ENCODE peak calls at places on chromosomes 6 and 20, in six cellular contexts. Y, A, F, C, W and G are unnamed samples.
A peak's percentile ranks its signal among the peaks of the same experiment; 100 is the strongest.

GRCh38 chr6:11258260-11259237 is 26.1 kb upstream of the NEDD9 start:
- DNase-seq in W (no peak), Y (peak; percentile 48), C (no peak), A (no peak), F (no peak), G (no peak)

GRCh38 chr20:45300961-45301360 is 5.7 kb upstream of the RBPJL start:
- DNase-seq in W (peak; percentile 30), Y (no peak), A (no peak), C (peak; percentile 13), F (peak; percentile 61), G (peak; percentile 61)

GRCh38 chr20:41903614-41904013 is 285.4 kb upstream of the CHD6 start:
- DNase-seq in W (no peak), A (no peak), F (no peak), C (no peak), Y (no peak), G (no peak)

GRCh38 chr6:36729169-36729549 is 31.5 kb downstream of the RAB44 start:
- DNase-seq in C (no peak), F (no peak), W (no peak), Y (no peak), A (no peak), G (peak; percentile 44)

GRCh38 chr6:73508776-73509175 is 12.1 kb downstream of the EEF1A1 start:
- DNase-seq in C (no peak), W (no peak), F (no peak), Y (no peak), A (no peak), G (no peak)

GRCh38 chr6:111871725-111872520 is 1.3 kb downstream of the FYN start:
- DNase-seq in F (peak; percentile 79), W (peak; percentile 17), C (peak; percentile 38), Y (peak; percentile 33), A (peak; percentile 40), G (peak; percentile 47)

GRCh38 chr6:133242761-133243590 is 1.8 kb downstream of the EYA4 start:
- DNase-seq in Y (no peak), W (peak; percentile 15), C (no peak), A (peak; percentile 14), F (peak; percentile 41), G (peak; percentile 5)

GRCh38 chr6:44898296-44898930 is 429.7 kb upstream of the RUNX2 start:
- DNase-seq in C (peak; percentile 54), A (peak; percentile 15), W (no peak), F (peak; percentile 46), Y (no peak), G (peak; percentile 95)

GRCh38 chr20:37152284-37152683 is 26.8 kb upstream of the RPN2 start:
- DNase-seq in Y (no peak), W (no peak), F (no peak), A (no peak), C (no peak), G (no peak)

GRCh38 chr6:43744931-43745727 is 24.9 kb upstream of the VEGFA start:
- DNase-seq in F (no peak), W (no peak), A (no peak), C (no peak), Y (no peak), G (no peak)

GRCh38 chr20:58909585-58909984 is 57.1 kb downstream of the GNAS start:
- DNase-seq in F (peak; percentile 44), C (no peak), A (no peak), Y (no peak), W (no peak), G (no peak)

GRCh38 chr6:93416575-93417420 is 2.6 kb downstream of the EPHA7 start:
- DNase-seq in F (peak; percentile 76), A (peak; percentile 63), C (peak; percentile 11), Y (peak; percentile 57), W (no peak), G (peak; percentile 30)

GRCh38 chr6:84161190-84161589 is 66.3 kb downstream of the CEP162 start:
- DNase-seq in C (no peak), W (no peak), Y (no peak), F (no peak), A (no peak), G (no peak)

GRCh38 chr6:41657131-41658094 is 19.1 kb downstream of the MDFI start:
- DNase-seq in A (no peak), F (no peak), C (no peak), Y (no peak), W (no peak), G (no peak)

GRCh38 chr6:78243519-78243918 is 590.7 kb downstream of the MEI4 start:
- DNase-seq in C (peak; percentile 69), W (peak; percentile 5), A (no peak), F (no peak), Y (peak; percentile 10), G (no peak)

GRCh38 chr6:9252784-9253183 is 817.4 kb upstream of the SLC35B3 start:
- DNase-seq in W (no peak), Y (no peak), C (no peak), F (no peak), A (no peak), G (no peak)

GRCh38 chr6:145878591-145879295 is 64.1 kb upstream of the FBXO30 start:
- DNase-seq in A (no peak), C (no peak), F (no peak), W (no peak), Y (no peak), G (no peak)

GRCh38 chr6:168871535-168872106 is 382.0 kb downstream of the THBS2 start:
- DNase-seq in F (no peak), Y (no peak), C (no peak), A (no peak), W (no peak), G (no peak)

GRCh38 chr6:50990750-50991446 is 172.2 kb downstream of the TFAP2B start:
- DNase-seq in Y (no peak), F (no peak), W (no peak), C (no peak), A (no peak), G (no peak)

GRCh38 chr6:2733736-2734480 is 16.8 kb downstream of the MYLK4 start:
- DNase-seq in F (peak; percentile 75), C (no peak), W (no peak), Y (no peak), A (no peak), G (peak; percentile 62)

GRCh38 chr6:16270178-16270794 is 31.9 kb downstream of the GMPR start:
- DNase-seq in Y (no peak), C (no peak), W (no peak), A (no peak), F (no peak), G (no peak)

GRCh38 chr6:63598001-63598250 is 25.6 kb downstream of the LOC128125822 start:
- DNase-seq in C (no peak), W (no peak), Y (no peak), F (no peak), A (no peak), G (no peak)

GRCh38 chr6:24859132-24859531 is 60.4 kb upstream of the ARMH2 start:
- DNase-seq in A (no peak), C (no peak), W (no peak), F (no peak), Y (no peak), G (no peak)

GRCh38 chr6:22113046-22113766 is 183.6 kb downstream of the PRL start:
- DNase-seq in Y (peak; percentile 44), W (peak; percentile 38), F (peak; percentile 21), C (peak; percentile 97), A (no peak), G (peak; percentile 98)

GRCh38 chr6:63476302-63476701 is 96.0 kb upstream of the LOC128125822 start:
- DNase-seq in Y (peak; percentile 25), W (no peak), A (no peak), F (no peak), C (no peak), G (no peak)

GRCh38 chr6:12182676-12183075 is 107.5 kb upstream of the EDN1 start:
- DNase-seq in W (peak; percentile 24), C (peak; percentile 6), Y (no peak), F (no peak), A (no peak), G (no peak)

DNA sequence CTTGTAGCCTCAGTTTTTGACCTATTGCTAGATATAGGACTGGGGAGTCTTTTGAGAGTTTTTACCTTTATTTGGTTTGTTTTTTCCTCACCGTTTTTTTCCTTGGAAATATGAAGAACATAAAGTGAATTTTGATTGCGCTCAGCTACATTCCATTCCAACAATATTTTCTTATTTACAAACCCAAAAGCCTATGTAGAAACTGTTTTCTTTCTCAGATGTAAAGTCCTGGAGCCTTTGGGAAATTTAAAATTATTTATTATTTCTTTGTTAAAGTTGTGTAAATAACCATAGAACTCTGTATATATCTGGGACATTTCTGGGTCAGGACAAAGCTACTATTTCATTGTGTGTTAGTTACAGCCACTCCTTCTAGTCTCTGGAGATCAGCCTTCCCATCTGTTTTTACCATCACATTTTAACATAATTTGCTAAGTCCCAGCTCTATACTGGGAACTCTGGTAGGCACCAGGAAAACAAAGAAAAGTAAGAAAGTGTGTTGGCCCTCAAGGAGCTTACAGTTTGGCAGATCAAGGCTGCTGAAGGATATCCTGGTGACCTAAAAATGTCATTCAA is 68.8 kb downstream of the JAG1 start:
- DNase-seq in A (no peak), C (no peak), F (no peak), W (no peak), Y (no peak), G (no peak)
- H3K27ac ChIP-seq in A (no peak overlapping the region), C (peak overlapping the region; percentile 70), F (peak overlapping the region; percentile 12), W (peak overlapping the region; percentile 87), Y (peak overlapping the region; percentile 1), G (peak overlapping the region; percentile 87)

DNA sequence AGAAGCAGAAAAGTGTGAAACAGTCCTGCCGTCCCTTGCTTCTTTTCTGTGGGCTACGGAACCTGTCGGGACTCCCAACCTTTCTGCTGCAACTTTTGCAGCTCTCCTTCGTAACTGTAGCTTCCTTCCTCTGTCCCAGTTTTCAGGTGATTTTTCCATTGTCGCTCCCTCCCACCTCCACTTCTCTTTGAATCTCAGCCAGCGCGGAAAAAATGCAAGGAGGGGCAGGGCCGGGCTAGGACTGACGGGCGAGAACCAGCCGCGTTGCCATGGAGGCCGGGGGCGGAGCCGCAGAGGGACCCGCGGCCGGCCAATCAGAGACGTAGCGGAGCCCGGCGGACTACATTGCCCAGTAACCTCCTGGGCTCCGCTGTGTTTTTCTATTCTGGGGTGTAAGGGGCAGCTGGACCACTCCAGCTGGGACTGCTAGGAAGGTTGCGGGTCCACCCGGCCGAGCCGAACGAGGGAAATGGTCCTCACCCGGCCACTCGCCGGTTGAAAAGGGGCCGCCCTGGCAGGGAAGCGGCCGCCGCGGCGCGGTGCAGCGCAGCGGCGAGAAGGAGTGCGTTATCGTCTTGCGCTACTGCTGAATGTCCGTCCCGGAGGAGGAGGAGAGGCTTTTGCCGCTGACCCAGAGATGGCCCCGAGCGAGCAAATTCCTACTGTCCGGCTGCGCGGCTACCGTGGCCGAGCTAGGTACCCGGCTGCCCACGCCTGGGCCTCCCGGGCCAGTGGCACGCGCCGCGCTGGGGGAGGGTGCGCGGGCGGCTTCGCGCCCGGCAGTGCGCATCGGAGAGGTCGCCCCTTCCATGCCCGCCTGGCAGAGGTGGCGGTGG is at the start of the genes CYP39A1 and SLC25A27:
- DNase-seq in C (peak; percentile 93), Y (peak; percentile 96), A (peak; percentile 98), W (peak; percentile 95), F (peak; percentile 96), G (peak; percentile 86)
- H3K27ac ChIP-seq in C (peak within 1 kb of the TSS; percentile 82), Y (peak within 1 kb of the TSS; percentile 64), A (peak within 1 kb of the TSS; percentile 91), W (peak within 1 kb of the TSS; percentile 27), F (peak within 1 kb of the TSS; percentile 80), G (peak within 1 kb of the TSS; percentile 36)

GRCh38 chr6:128256100-128256499 is 264.3 kb downstream of the PTPRK start:
- DNase-seq in Y (peak; percentile 7), F (no peak), A (no peak), W (no peak), C (no peak), G (no peak)

GRCh38 chr6:128259735-128260685 is 260.4 kb downstream of the PTPRK start:
- DNase-seq in C (no peak), A (no peak), Y (no peak), F (no peak), W (no peak), G (no peak)

GRCh38 chr6:128259036-128259734 is 261.2 kb downstream of the PTPRK start:
- DNase-seq in A (no peak), Y (no peak), W (no peak), C (no peak), F (no peak), G (no peak)
- H3K27ac ChIP-seq in A (no peak overlapping the region), Y (no peak overlapping the region), W (no peak overlapping the region), C (no peak overlapping the region), F (no peak overlapping the region), G (no peak overlapping the region)

GRCh38 chr20:19909696-19910095 is 107.5 kb upstream of the NAA20 start:
- DNase-seq in W (peak; percentile 67), Y (no peak), A (peak; percentile 45), C (no peak), F (peak; percentile 90), G (peak; percentile 41)
- H3K27ac ChIP-seq in W (no peak overlapping the region), Y (no peak overlapping the region), A (no peak overlapping the region), C (no peak overlapping the region), F (peak overlapping the region; percentile 37), G (no peak overlapping the region)